ENCODE peak calls at places on chromosomes 4 and X, in ten cellular contexts. E, G, W, M, K, N, A, H, R and O are unnamed samples.

GRCh38 chr4:56937262-56937661 is 29.6 kb downstream of the REST start:
- DNase-seq in E (peak; percentile 50), G (no peak), W (peak; percentile 93), M (no peak), K (no peak), N (no peak), A (no peak), H (peak; percentile 85), R (no peak), O (no peak)

GRCh38 chr4:77804471-77804870 is 14.7 kb downstream of the CNOT6L start:
- DNase-seq in E (no peak), G (no peak), W (peak; percentile 31), M (no peak), K (no peak), N (no peak), A (no peak), H (peak; percentile 32), R (no peak), O (no peak)

GRCh38 chr4:39621582-39621981 is 17.1 kb downstream of the SMIM14 start:
- DNase-seq in E (peak; percentile 85), G (peak; percentile 40), W (peak; percentile 81), M (peak; percentile 49), K (peak; percentile 69), N (no peak), A (no peak), H (peak; percentile 71), R (no peak), O (no peak)

GRCh38 chr4:144208074-144208473 is 67.6 kb upstream of the GYPA start:
- DNase-seq in E (no peak), G (no peak), W (no peak), M (no peak), K (no peak), N (no peak), A (no peak), H (no peak), R (no peak), O (no peak)

GRCh38 chr4:84578540-84579409 is 4.2 kb upstream of the CDS1 start:
- DNase-seq in E (no peak), G (peak; percentile 61), W (peak; percentile 58), M (no peak), K (no peak), N (peak; percentile 7), A (no peak), H (peak; percentile 37), R (no peak), O (no peak)

GRCh38 chrX:17519349-17519748 is 144.3 kb downstream of the NHS start:
- DNase-seq in E (no peak), G (no peak), W (peak; percentile 7), M (peak; percentile 16), K (no peak), N (no peak), A (no peak), H (no peak), R (no peak), O (no peak)

GRCh38 chr4:145732416-145732815 is 52.5 kb downstream of the C4orf51 start:
- DNase-seq in E (no peak), G (no peak), W (no peak), M (no peak), K (no peak), N (no peak), A (no peak), H (no peak), R (no peak), O (peak; percentile 28)

GRCh38 chr4:2489841-2490552 is 21.1 kb downstream of the RNF4 start:
- DNase-seq in E (no peak), G (no peak), W (no peak), M (no peak), K (no peak), N (no peak), A (no peak), H (no peak), R (no peak), O (no peak)

GRCh38 chr4:69787879-69788278 is 27.5 kb upstream of the SULT1B1 start:
- DNase-seq in E (peak; percentile 2), G (no peak), W (peak; percentile 2), M (no peak), K (no peak), N (no peak), A (no peak), H (peak; percentile 27), R (no peak), O (no peak)

GRCh38 chrX:70172226-70172625 is 5.1 kb upstream of the DGAT2L6 start:
- DNase-seq in E (peak; percentile 5), G (no peak), W (peak; percentile 29), M (no peak), K (no peak), N (no peak), A (no peak), H (peak; percentile 15), R (no peak), O (no peak)

GRCh38 chrX:70174754-70175153 is 2.5 kb upstream of the DGAT2L6 start:
- DNase-seq in E (peak; percentile 59), G (no peak), W (peak; percentile 41), M (no peak), K (no peak), N (no peak), A (no peak), H (peak; percentile 65), R (no peak), O (peak; percentile 10)

GRCh38 chrX:70171636-70172035 is 5.6 kb upstream of the DGAT2L6 start:
- DNase-seq in E (no peak), G (no peak), W (peak; percentile 21), M (no peak), K (no peak), N (no peak), A (no peak), H (peak; percentile 13), R (no peak), O (no peak)

GRCh38 chrX:70175338-70175737 is 1.9 kb upstream of the DGAT2L6 start:
- DNase-seq in E (no peak), G (no peak), W (no peak), M (no peak), K (no peak), N (no peak), A (no peak), H (no peak), R (no peak), O (no peak)

DNA sequence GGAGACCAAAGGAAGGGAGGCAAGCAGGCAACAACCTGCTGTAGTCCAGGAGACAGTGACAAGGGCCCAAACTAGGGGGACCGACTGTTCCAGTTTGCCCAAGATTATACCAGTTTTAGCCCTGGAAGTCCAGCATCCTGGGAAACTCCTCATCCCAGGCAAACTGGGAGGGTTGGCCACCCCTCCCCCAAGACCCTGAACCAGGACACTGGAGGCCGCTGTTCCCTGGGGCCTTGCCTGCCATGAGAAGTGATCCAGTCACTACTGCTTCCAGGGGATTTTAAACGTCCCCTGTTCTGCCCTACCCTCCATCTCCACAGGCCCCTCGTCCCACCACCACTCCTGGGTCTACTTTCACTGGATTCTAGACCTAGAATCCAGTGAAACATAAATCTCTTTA is 4.3 kb upstream of the DGAT2L6 start:
- DNase-seq in E (no peak), G (no peak), W (no peak), M (no peak), K (no peak), N (no peak), A (no peak), H (no peak), R (no peak), O (no peak)
- H3K9me3 ChIP-seq in E (no peaks in the 10 kb centered on the region), G (no peaks in the 10 kb centered on the region), W (peaks cover 3% of the 10 kb centered on the region), M (no peaks in the 10 kb centered on the region), K (no peaks in the 10 kb centered on the region), N (no peaks in the 10 kb centered on the region), A (no peaks in the 10 kb centered on the region), H (no peaks in the 10 kb centered on the region), R (no peaks in the 10 kb centered on the region), O (no peaks in the 10 kb centered on the region)

GRCh38 chrX:121106484-121107235 is 59.2 kb downstream of the GLUD2 start:
- DNase-seq in E (no peak), G (no peak), W (no peak), M (no peak), K (no peak), N (no peak), A (no peak), H (no peak), R (no peak), O (no peak)
- H3K9me3 ChIP-seq in E (no peaks in the 10 kb centered on the region), G (no peaks in the 10 kb centered on the region), W (no peaks in the 10 kb centered on the region), M (no peaks in the 10 kb centered on the region), K (no peaks in the 10 kb centered on the region), N (no peaks in the 10 kb centered on the region), A (no peaks in the 10 kb centered on the region), H (no peaks in the 10 kb centered on the region), R (no peaks in the 10 kb centered on the region), O (no peaks in the 10 kb centered on the region)

DNA sequence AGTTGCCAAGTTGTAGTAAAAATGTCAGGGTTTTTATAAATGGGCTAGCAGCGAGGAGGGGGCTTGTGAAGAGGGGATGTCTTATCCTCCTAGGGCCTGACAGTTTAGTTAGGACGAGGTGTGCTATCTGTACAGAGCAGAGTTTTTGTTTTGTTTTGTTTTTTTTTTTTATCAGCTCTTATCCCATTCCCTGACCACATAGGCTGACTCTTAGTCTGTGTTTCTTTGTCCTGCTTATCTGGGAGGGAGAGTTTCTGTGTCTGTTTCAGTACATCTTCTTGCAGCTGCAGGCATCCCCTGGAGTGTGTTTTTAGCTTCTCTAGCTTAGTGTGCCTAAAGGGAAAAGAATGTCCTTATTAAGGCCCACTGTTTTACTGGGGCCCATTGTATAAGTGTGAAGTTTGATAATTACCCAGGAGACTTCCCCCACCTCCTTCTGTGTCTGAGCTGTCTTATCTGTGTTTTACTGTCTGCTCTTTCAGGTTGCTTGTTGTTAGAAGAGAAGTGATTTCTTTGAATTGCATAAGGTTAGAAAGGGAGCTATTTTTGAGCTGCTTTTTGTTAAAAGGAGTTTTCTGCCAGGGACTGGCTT is 32.0 kb downstream of the PAGE2 start:
- DNase-seq in E (no peak), G (no peak), W (no peak), M (no peak), K (no peak), N (no peak), A (no peak), H (peak; percentile 6), R (no peak), O (no peak)
- H3K9me3 ChIP-seq in E (no peaks in the 10 kb centered on the region), G (no peaks in the 10 kb centered on the region), W (no peaks in the 10 kb centered on the region), M (no peaks in the 10 kb centered on the region), K (no peaks in the 10 kb centered on the region), N (no peaks in the 10 kb centered on the region), A (no peaks in the 10 kb centered on the region), H (no peaks in the 10 kb centered on the region), R (no peaks in the 10 kb centered on the region), O (no peaks in the 10 kb centered on the region)

GRCh38 chr4:107708225-107708624 is 11.8 kb downstream of the PAPSS1 start:
- DNase-seq in E (no peak), G (no peak), W (no peak), M (no peak), K (no peak), N (no peak), A (no peak), H (no peak), R (no peak), O (no peak)

GRCh38 chr4:107712236-107712635 is 7.8 kb downstream of the PAPSS1 start:
- DNase-seq in E (no peak), G (no peak), W (no peak), M (no peak), K (no peak), N (no peak), A (no peak), H (peak; percentile 15), R (no peak), O (no peak)

GRCh38 chr4:107710493-107711459 is 9.3 kb downstream of the PAPSS1 start:
- DNase-seq in E (no peak), G (no peak), W (no peak), M (no peak), K (no peak), N (peak; percentile 10), A (no peak), H (no peak), R (no peak), O (no peak)

GRCh38 chr4:107711831-107712230 is 8.2 kb downstream of the PAPSS1 start:
- DNase-seq in E (no peak), G (no peak), W (no peak), M (no peak), K (no peak), N (no peak), A (no peak), H (no peak), R (no peak), O (no peak)

GRCh38 chr4:107709916-107710315 is 10.1 kb downstream of the PAPSS1 start:
- DNase-seq in E (no peak), G (no peak), W (peak; percentile 22), M (no peak), K (no peak), N (no peak), A (no peak), H (no peak), R (no peak), O (no peak)
- H3K9me3 ChIP-seq in E (no peaks in the 10 kb centered on the region), G (no peaks in the 10 kb centered on the region), W (peaks cover 19% of the 10 kb centered on the region), M (no peaks in the 10 kb centered on the region), K (no peaks in the 10 kb centered on the region), N (peaks cover 32% of the 10 kb centered on the region), A (no peaks in the 10 kb centered on the region), H (peaks cover 4% of the 10 kb centered on the region), R (peaks cover 18% of the 10 kb centered on the region), O (peaks cover 23% of the 10 kb centered on the region)